ENCODE peak calls at places on chromosomes 5 and 9, in four cellular contexts. G, A, B and C are unnamed samples.
A peak's percentile ranks its signal among the peaks of the same experiment; 100 is the strongest.

GRCh38 chr9:134433101-134433500 is 106.8 kb downstream of the RXRA start:
- DNase-seq in G (no peak), A (peak; percentile 20), B (peak; percentile 73), C (peak; percentile 51)

GRCh38 chr9:121601234-121601633 is 50.2 kb upstream of the DAB2IP start:
- DNase-seq in G (no peak), A (no peak), B (peak; percentile 85), C (peak; percentile 55)

GRCh38 chr9:135480071-135480941 is 724 bp downstream of the PPP1R26 start:
- DNase-seq in G (no peak), A (peak; percentile 20), B (peak; percentile 63), C (peak; percentile 33)

GRCh38 chr5:157068785-157069184 is 9.9 kb upstream of the HAVCR1 start:
- DNase-seq in G (no peak), A (no peak), B (no peak), C (no peak)

GRCh38 chr9:2271426-2271825 is 256.3 kb downstream of the SMARCA2 start:
- DNase-seq in G (no peak), A (no peak), B (no peak), C (peak; percentile 10)

GRCh38 chr9:86352440-86353106 is 1.6 kb downstream of the TUT7 start:
- DNase-seq in G (no peak), A (no peak), B (no peak), C (peak; percentile 16)

GRCh38 chr9:75612205-75612604 is 278.3 kb upstream of the PCSK5 start:
- DNase-seq in G (no peak), A (no peak), B (no peak), C (no peak)

GRCh38 chr9:5587024-5587423 is 41.9 kb upstream of the RIC1 start:
- DNase-seq in G (peak; percentile 74), A (peak; percentile 95), B (peak; percentile 48), C (peak; percentile 77)

GRCh38 chr9:8652282-8652681 is 852.7 kb upstream of the DMAC1 start:
- DNase-seq in G (no peak), A (no peak), B (no peak), C (no peak)

GRCh38 chr5:6732634-6733410 is 19.6 kb downstream of the TENT4A start:
- DNase-seq in G (peak; percentile 73), A (peak; percentile 79), B (peak; percentile 69), C (peak; percentile 68)

GRCh38 chr9:19160085-19160484 is 32.8 kb upstream of the PLIN2 start:
- DNase-seq in G (no peak), A (no peak), B (no peak), C (no peak)

GRCh38 chr5:142874537-142874936 is 104.4 kb downstream of the ARHGAP26 start:
- DNase-seq in G (no peak), A (no peak), B (peak; percentile 35), C (no peak)

GRCh38 chr5:113660848-113661247 is 147.4 kb downstream of the YTHDC2 start:
- DNase-seq in G (no peak), A (no peak), B (no peak), C (no peak)

GRCh38 chr5:175826980-175827379 is 44.4 kb upstream of the CPLX2 start:
- DNase-seq in G (no peak), A (no peak), B (no peak), C (no peak)

GRCh38 chr9:110975278-110975677 is 63.0 kb downstream of the LPAR1 start:
- DNase-seq in G (no peak), A (no peak), B (no peak), C (no peak)

GRCh38 chr9:74940600-74940999 is 12.1 kb downstream of the C9orf40 start:
- DNase-seq in G (no peak), A (peak; percentile 12), B (no peak), C (no peak)

GRCh38 chr5:170151105-170151831 is 45.6 kb downstream of the FOXI1 start:
- DNase-seq in G (peak; percentile 85), A (peak; percentile 44), B (peak; percentile 69), C (peak; percentile 89)

GRCh38 chr5:91384671-91385430 is 1.7 kb upstream of the ARRDC3 start:
- DNase-seq in G (peak; percentile 75), A (peak; percentile 91), B (peak; percentile 95), C (peak; percentile 89)

GRCh38 chr5:3709058-3709723 is 113.6 kb downstream of the IRX1 start:
- DNase-seq in G (no peak), A (no peak), B (no peak), C (no peak)

GRCh38 chr5:35230043-35230611 is at the start of gene PRLR:
- DNase-seq in G (no peak), A (peak; percentile 8), B (peak; percentile 75), C (peak; percentile 25)

GRCh38 chr5:44932922-44933585 is 124.3 kb downstream of the MRPS30 start:
- DNase-seq in G (no peak), A (no peak), B (no peak), C (no peak)

GRCh38 chr5:107744418-107745330 is 73.9 kb upstream of the EFNA5 start:
- DNase-seq in G (no peak), A (no peak), B (no peak), C (no peak)

GRCh38 chr5:174910245-174910737 is 185.9 kb downstream of the MSX2 start:
- DNase-seq in G (peak; percentile 12), A (peak; percentile 18), B (peak; percentile 77), C (peak; percentile 21)

GRCh38 chr5:7331083-7331482 is 64.9 kb upstream of the ADCY2 start:
- DNase-seq in G (no peak), A (no peak), B (no peak), C (no peak)

GRCh38 chr5:113394658-113395057 is 40.1 kb downstream of the TSSK1B start:
- DNase-seq in G (no peak), A (no peak), B (no peak), C (no peak)

GRCh38 chr5:66653380-66653779 is 57.2 kb downstream of the MAST4 start:
- DNase-seq in G (peak; percentile 71), A (peak; percentile 18), B (no peak), C (peak; percentile 83)

GRCh38 chr9:110050925-110051355 is 157.0 kb downstream of the C9orf152 start:
- DNase-seq in G (peak; percentile 94), A (peak; percentile 95), B (peak; percentile 91), C (peak; percentile 96)

GRCh38 chr5:74422030-74422429 is 218.5 kb downstream of the ENC1 start:
- DNase-seq in G (no peak), A (no peak), B (no peak), C (no peak)

GRCh38 chr9:97615439-97616072 is 17.6 kb downstream of the TSTD2 start:
- DNase-seq in G (peak; percentile 26), A (peak; percentile 54), B (peak; percentile 84), C (peak; percentile 66)

GRCh38 chr9:110742741-110743371 is 74.3 kb downstream of the MUSK start:
- DNase-seq in G (peak; percentile 92), A (peak; percentile 93), B (peak; percentile 63), C (peak; percentile 80)

GRCh38 chr5:128339585-128339984 is 198.5 kb downstream of the FBN2 start:
- DNase-seq in G (no peak), A (no peak), B (no peak), C (no peak)

GRCh38 chr5:59829389-59829788 is 64.1 kb downstream of the PDE4D start:
- DNase-seq in G (peak; percentile 94), A (peak; percentile 79), B (peak; percentile 81), C (peak; percentile 85)

GRCh38 chr9:124852829-124853531 is at the start of gene WDR38:
- DNase-seq in G (no peak), A (peak; percentile 66), B (peak; percentile 89), C (peak; percentile 63)

GRCh38 chr9:110047955-110048472 is 159.9 kb downstream of the C9orf152 start:
- DNase-seq in G (no peak), A (no peak), B (no peak), C (no peak)

GRCh38 chr9:70137577-70137976 is 93.9 kb downstream of the MAMDC2 start:
- DNase-seq in G (no peak), A (no peak), B (no peak), C (no peak)

GRCh38 chr9:37425298-37425752 is 2.8 kb downstream of the GRHPR start:
- DNase-seq in G (no peak), A (no peak), B (no peak), C (no peak)

GRCh38 chr9:37423508-37423907 is 1.0 kb downstream of the GRHPR start:
- DNase-seq in G (no peak), A (no peak), B (no peak), C (no peak)

GRCh38 chr9:37424686-37425297 is 2.3 kb downstream of the GRHPR start:
- DNase-seq in G (no peak), A (no peak), B (no peak), C (no peak)

GRCh38 chr9:37422289-37423104 is at the start of gene GRHPR:
- DNase-seq in G (peak; percentile 53), A (peak; percentile 58), B (peak; percentile 96), C (peak; percentile 66)

GRCh38 chr9:37424204-37424685 is 1.7 kb downstream of the GRHPR start:
- DNase-seq in G (no peak), A (no peak), B (no peak), C (no peak)
- H3K4me3 ChIP-seq in G (no peak overlapping the region), A (no peak overlapping the region), B (peak overlapping the region; percentile 97), C (peak overlapping the region; percentile 96)

GRCh38 chr9:137149942-137150484 is 11.1 kb downstream of the GRIN1 start:
- DNase-seq in G (no peak), A (no peak), B (no peak), C (no peak)
- H3K4me3 ChIP-seq in G (no peak overlapping the region), A (no peak overlapping the region), B (no peak overlapping the region), C (no peak overlapping the region)

GRCh38 chr5:139710370-139711066 is 62.4 kb downstream of the CXXC5 start:
- DNase-seq in G (peak; percentile 37), A (peak; percentile 39), B (peak; percentile 73), C (peak; percentile 49)
- H3K4me3 ChIP-seq in G (peak overlapping the region; percentile 63), A (peak overlapping the region; percentile 41), B (peak overlapping the region; percentile 74), C (peak overlapping the region; percentile 55)

DNA sequence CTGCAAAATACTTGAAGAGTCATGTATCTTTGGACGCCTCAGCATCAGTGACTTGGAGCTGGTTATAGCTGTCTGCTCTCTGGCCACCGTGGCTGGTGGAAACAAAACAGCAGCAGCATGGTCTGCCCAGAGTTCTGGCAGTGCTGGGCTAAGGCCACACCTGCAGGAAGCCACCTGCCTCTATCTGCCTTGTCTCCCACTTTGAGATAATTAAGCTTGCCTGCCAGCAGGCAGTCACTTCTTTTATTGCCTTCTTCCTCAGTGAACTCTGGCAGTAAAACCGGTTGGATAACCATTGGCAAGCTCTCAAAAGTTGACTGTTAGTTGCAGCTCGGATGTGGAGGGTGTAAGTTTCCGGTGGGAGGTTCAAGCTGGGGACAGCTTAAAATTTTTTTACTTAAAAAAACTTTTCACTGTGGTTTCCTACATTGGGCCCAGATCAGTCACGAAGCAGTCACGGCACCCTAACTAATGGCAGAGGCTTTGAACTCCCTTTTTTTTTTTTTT is 4.9 kb downstream of the SMIM3 start:
- DNase-seq in G (peak; percentile 98), A (peak; percentile 89), B (peak; percentile 87), C (peak; percentile 96)
- H3K4me3 ChIP-seq in G (no peak overlapping the region), A (no peak overlapping the region), B (peak overlapping the region; percentile 78), C (peak overlapping the region; percentile 7)

GRCh38 chr5:1875843-1876671 is 6.7 kb downstream of the IRX4 start:
- DNase-seq in G (no peak), A (no peak), B (peak; percentile 4), C (no peak)
- H3K4me3 ChIP-seq in G (no peak overlapping the region), A (no peak overlapping the region), B (no peak overlapping the region), C (no peak overlapping the region)

GRCh38 chr9:71795097-71795807 is 26.9 kb upstream of the CEMIP2 start:
- DNase-seq in G (no peak), A (no peak), B (no peak), C (no peak)
- H3K4me3 ChIP-seq in G (no peak overlapping the region), A (no peak overlapping the region), B (no peak overlapping the region), C (no peak overlapping the region)

GRCh38 chr5:33738097-33738496 is 153.7 kb downstream of the ADAMTS12 start:
- DNase-seq in G (no peak), A (no peak), B (no peak), C (no peak)
- H3K4me3 ChIP-seq in G (no peak overlapping the region), A (no peak overlapping the region), B (no peak overlapping the region), C (no peak overlapping the region)

GRCh38 chr5:117380316-117380715 is 805.7 kb upstream of the SEMA6A start:
- DNase-seq in G (no peak), A (no peak), B (no peak), C (no peak)
- H3K4me3 ChIP-seq in G (no peak overlapping the region), A (no peak overlapping the region), B (no peak overlapping the region), C (no peak overlapping the region)